ENCODE peak calls at places on chromosomes 3 and 15, in five cellular contexts. One of them, this sample, is unnamed. For H3K4me1, the result is how much of the 10 kb centered on the place peaks cover.

GRCh38 chr15:48778338-48778730 is 32.5 kb downstream of the CEP152 start:
- DNase-seq in Peyer's patch: no peak
- DNase-seq in suprapubic skin: no peak
- DNase-seq in SJSA1: no peak
- DNase-seq in endodermal cell: no peak
- DNase-seq in this sample: no peak

GRCh38 chr3:10445561-10445960 is 59.8 kb downstream of the ATP2B2 start:
- DNase-seq in Peyer's patch: no peak
- DNase-seq in suprapubic skin: no peak
- DNase-seq in SJSA1: no peak
- DNase-seq in endodermal cell: no peak
- DNase-seq in this sample: no peak

GRCh38 chr3:32945136-32945535 is 6.3 kb upstream of the CCR4 start:
- DNase-seq in Peyer's patch: no peak
- DNase-seq in suprapubic skin: no peak
- DNase-seq in SJSA1: peak
- DNase-seq in endodermal cell: no peak
- DNase-seq in this sample: no peak

GRCh38 chr15:28981351-28981720 is 95.6 kb downstream of the APBA2 start:
- DNase-seq in Peyer's patch: no peak
- DNase-seq in suprapubic skin: no peak
- DNase-seq in SJSA1: peak
- DNase-seq in endodermal cell: no peak
- DNase-seq in this sample: no peak

GRCh38 chr3:26630669-26631384 is 8.3 kb downstream of the LRRC3B start:
- DNase-seq in Peyer's patch: no peak
- DNase-seq in suprapubic skin: no peak
- DNase-seq in SJSA1: no peak
- DNase-seq in endodermal cell: no peak
- DNase-seq in this sample: no peak

GRCh38 chr3:116951610-116952009 is 242.0 kb downstream of the TUSC7 start:
- DNase-seq in Peyer's patch: no peak
- DNase-seq in suprapubic skin: no peak
- DNase-seq in SJSA1: no peak
- DNase-seq in endodermal cell: no peak
- DNase-seq in this sample: no peak

GRCh38 chr3:30342319-30343060 is 263.9 kb upstream of the TGFBR2 start:
- DNase-seq in Peyer's patch: no peak
- DNase-seq in suprapubic skin: no peak
- DNase-seq in SJSA1: peak
- DNase-seq in endodermal cell: no peak
- DNase-seq in this sample: peak

GRCh38 chr15:70875001-70875782 is 17.0 kb downstream of the THAP10 start:
- DNase-seq in Peyer's patch: no peak
- DNase-seq in suprapubic skin: no peak
- DNase-seq in SJSA1: peak
- DNase-seq in endodermal cell: no peak
- DNase-seq in this sample: no peak

GRCh38 chr3:69888040-69888945 is 111.2 kb upstream of the SAMMSON start:
- DNase-seq in Peyer's patch: no peak
- DNase-seq in suprapubic skin: no peak
- DNase-seq in SJSA1: no peak
- DNase-seq in endodermal cell: no peak
- DNase-seq in this sample: no peak

GRCh38 chr15:63191895-63192603 is 2.6 kb downstream of the RAB8B start:
- DNase-seq in Peyer's patch: peak
- DNase-seq in suprapubic skin: no peak
- DNase-seq in SJSA1: no peak
- DNase-seq in endodermal cell: no peak
- DNase-seq in this sample: no peak

GRCh38 chr15:39188930-39189329 is 391.9 kb upstream of the THBS1 start:
- DNase-seq in Peyer's patch: no peak
- DNase-seq in suprapubic skin: no peak
- DNase-seq in SJSA1: peak
- DNase-seq in endodermal cell: no peak
- DNase-seq in this sample: no peak

GRCh38 chr3:106593381-106593780 is 724.6 kb upstream of the CBLB start:
- DNase-seq in Peyer's patch: no peak
- DNase-seq in suprapubic skin: no peak
- DNase-seq in SJSA1: no peak
- DNase-seq in endodermal cell: no peak
- DNase-seq in this sample: no peak

GRCh38 chr3:154759966-154760365 is 320.2 kb upstream of the MME start:
- DNase-seq in Peyer's patch: no peak
- DNase-seq in suprapubic skin: no peak
- DNase-seq in SJSA1: no peak
- DNase-seq in endodermal cell: no peak
- DNase-seq in this sample: no peak

GRCh38 chr3:41190509-41191284 is 8.6 kb upstream of the CTNNB1 start:
- DNase-seq in Peyer's patch: no peak
- DNase-seq in suprapubic skin: no peak
- DNase-seq in SJSA1: no peak
- DNase-seq in endodermal cell: no peak
- DNase-seq in this sample: no peak

GRCh38 chr15:62506217-62506805 is 341.2 kb upstream of the C2CD4B start:
- DNase-seq in Peyer's patch: no peak
- DNase-seq in suprapubic skin: no peak
- DNase-seq in SJSA1: peak
- DNase-seq in endodermal cell: peak
- DNase-seq in this sample: no peak

GRCh38 chr15:71146597-71146996 is 31.3 kb downstream of the THSD4 start:
- DNase-seq in Peyer's patch: no peak
- DNase-seq in suprapubic skin: no peak
- DNase-seq in SJSA1: no peak
- DNase-seq in endodermal cell: no peak
- DNase-seq in this sample: no peak

GRCh38 chr3:139427283-139428060 is 38.0 kb upstream of the COPB2 start:
- DNase-seq in Peyer's patch: no peak
- DNase-seq in suprapubic skin: no peak
- DNase-seq in SJSA1: peak
- DNase-seq in endodermal cell: peak
- DNase-seq in this sample: no peak

GRCh38 chr3:95718168-95718567 is 1096.2 kb upstream of the EPHA6 start:
- DNase-seq in Peyer's patch: no peak
- DNase-seq in suprapubic skin: no peak
- DNase-seq in SJSA1: no peak
- DNase-seq in endodermal cell: no peak
- DNase-seq in this sample: no peak

GRCh38 chr3:53175613-53176537 is 14.9 kb downstream of the PRKCD start:
- DNase-seq in Peyer's patch: no peak
- DNase-seq in suprapubic skin: no peak
- DNase-seq in SJSA1: no peak
- DNase-seq in endodermal cell: no peak
- DNase-seq in this sample: no peak

GRCh38 chr15:37791693-37792092 is 142.7 kb upstream of the TMCO5A start:
- DNase-seq in Peyer's patch: no peak
- DNase-seq in suprapubic skin: no peak
- DNase-seq in SJSA1: no peak
- DNase-seq in endodermal cell: no peak
- DNase-seq in this sample: no peak

GRCh38 chr3:179651687-179652466 is 963 bp upstream of the USP13 start:
- DNase-seq in Peyer's patch: no peak
- DNase-seq in suprapubic skin: no peak
- DNase-seq in SJSA1: no peak
- DNase-seq in endodermal cell: no peak
- DNase-seq in this sample: no peak

GRCh38 chr15:54640874-54641273 is 555.9 kb downstream of the RSL24D1 start:
- DNase-seq in Peyer's patch: no peak
- DNase-seq in suprapubic skin: no peak
- DNase-seq in SJSA1: no peak
- DNase-seq in endodermal cell: no peak
- DNase-seq in this sample: no peak

GRCh38 chr3:172622916-172623700 is 87.8 kb downstream of the NCEH1 start:
- DNase-seq in Peyer's patch: no peak
- DNase-seq in suprapubic skin: no peak
- DNase-seq in SJSA1: peak
- DNase-seq in endodermal cell: peak
- DNase-seq in this sample: no peak

DNA sequence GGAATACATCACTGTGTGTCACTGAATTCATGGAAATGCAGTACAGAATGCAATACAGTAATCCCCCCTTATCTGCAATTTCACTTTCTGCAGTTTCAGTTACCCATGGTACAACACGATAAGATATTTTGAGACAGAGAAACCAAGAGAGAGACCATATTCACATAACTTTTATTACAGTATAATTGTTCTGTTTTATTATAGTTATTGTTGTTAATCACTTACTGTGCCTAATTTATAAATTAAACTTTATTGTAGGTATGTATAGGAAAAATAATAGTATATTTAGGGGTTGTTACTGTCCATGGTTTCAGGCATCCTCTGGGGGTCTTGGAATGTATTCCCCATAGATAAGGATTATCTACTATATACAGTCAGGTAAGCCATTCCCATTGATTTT is 61.8 kb downstream of the MBNL1 start:
- DNase-seq in Peyer's patch: no peak
- DNase-seq in suprapubic skin: no peak
- DNase-seq in SJSA1: no peak
- DNase-seq in endodermal cell: no peak
- DNase-seq in this sample: no peak
- H3K4me1 ChIP-seq in Peyer's patch: under half
- H3K4me1 ChIP-seq in suprapubic skin: under half
- H3K4me1 ChIP-seq in SJSA1: under half
- H3K4me1 ChIP-seq in endodermal cell: under half
- H3K4me1 ChIP-seq in this sample: half or more

DNA sequence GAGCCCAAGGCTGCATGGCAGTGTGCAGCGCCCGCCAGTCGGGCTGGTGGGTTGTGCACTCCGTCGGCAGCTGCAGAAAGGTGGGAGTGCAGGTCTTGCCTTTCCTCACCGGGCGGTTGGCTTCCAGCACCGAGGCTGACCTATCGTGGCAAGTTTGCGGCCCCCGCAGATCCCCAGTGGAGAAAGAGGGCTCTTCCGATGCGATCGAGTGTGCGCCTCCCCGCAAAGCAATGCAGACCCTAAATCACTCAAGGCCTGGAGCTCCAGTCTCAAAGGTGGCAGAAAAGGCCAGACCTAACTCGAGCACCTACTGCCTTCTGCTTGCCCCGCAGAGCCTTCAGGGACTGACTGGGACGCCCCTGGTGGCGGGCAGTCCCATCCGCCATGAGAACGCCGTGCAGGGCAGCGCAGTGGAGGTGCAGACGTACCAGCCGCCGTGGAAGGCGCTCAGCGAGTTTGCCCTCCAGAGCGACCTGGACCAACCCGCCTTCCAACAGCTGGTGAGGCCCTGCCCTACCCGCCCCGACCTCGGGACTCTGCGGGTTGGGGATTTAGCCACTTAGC is 4.3 kb downstream of the ISL2 start:
- DNase-seq in Peyer's patch: peak
- DNase-seq in suprapubic skin: no peak
- DNase-seq in SJSA1: peak
- DNase-seq in endodermal cell: peak
- DNase-seq in this sample: no peak
- H3K4me3 ChIP-seq in Peyer's patch: peak
- H3K4me3 ChIP-seq in suprapubic skin: peak
- H3K4me3 ChIP-seq in SJSA1: peak
- H3K4me3 ChIP-seq in endodermal cell: peak
- H3K4me3 ChIP-seq in this sample: peak

GRCh38 chr3:126667631-126668449 is 12.9 kb upstream of the TXNRD3 start:
- DNase-seq in Peyer's patch: no peak
- DNase-seq in suprapubic skin: peak
- DNase-seq in SJSA1: no peak
- DNase-seq in endodermal cell: no peak
- DNase-seq in this sample: no peak

GRCh38 chr3:126671521-126671920 is 16.6 kb upstream of the TXNRD3 start:
- DNase-seq in Peyer's patch: no peak
- DNase-seq in suprapubic skin: no peak
- DNase-seq in SJSA1: no peak
- DNase-seq in endodermal cell: peak
- DNase-seq in this sample: no peak

GRCh38 chr3:126666002-126666401 is 11.1 kb upstream of the TXNRD3 start:
- DNase-seq in Peyer's patch: no peak
- DNase-seq in suprapubic skin: no peak
- DNase-seq in SJSA1: no peak
- DNase-seq in endodermal cell: no peak
- DNase-seq in this sample: no peak

GRCh38 chr3:126666600-126667528 is 11.9 kb upstream of the TXNRD3 start:
- DNase-seq in Peyer's patch: no peak
- DNase-seq in suprapubic skin: peak
- DNase-seq in SJSA1: no peak
- DNase-seq in endodermal cell: no peak
- DNase-seq in this sample: no peak

DNA sequence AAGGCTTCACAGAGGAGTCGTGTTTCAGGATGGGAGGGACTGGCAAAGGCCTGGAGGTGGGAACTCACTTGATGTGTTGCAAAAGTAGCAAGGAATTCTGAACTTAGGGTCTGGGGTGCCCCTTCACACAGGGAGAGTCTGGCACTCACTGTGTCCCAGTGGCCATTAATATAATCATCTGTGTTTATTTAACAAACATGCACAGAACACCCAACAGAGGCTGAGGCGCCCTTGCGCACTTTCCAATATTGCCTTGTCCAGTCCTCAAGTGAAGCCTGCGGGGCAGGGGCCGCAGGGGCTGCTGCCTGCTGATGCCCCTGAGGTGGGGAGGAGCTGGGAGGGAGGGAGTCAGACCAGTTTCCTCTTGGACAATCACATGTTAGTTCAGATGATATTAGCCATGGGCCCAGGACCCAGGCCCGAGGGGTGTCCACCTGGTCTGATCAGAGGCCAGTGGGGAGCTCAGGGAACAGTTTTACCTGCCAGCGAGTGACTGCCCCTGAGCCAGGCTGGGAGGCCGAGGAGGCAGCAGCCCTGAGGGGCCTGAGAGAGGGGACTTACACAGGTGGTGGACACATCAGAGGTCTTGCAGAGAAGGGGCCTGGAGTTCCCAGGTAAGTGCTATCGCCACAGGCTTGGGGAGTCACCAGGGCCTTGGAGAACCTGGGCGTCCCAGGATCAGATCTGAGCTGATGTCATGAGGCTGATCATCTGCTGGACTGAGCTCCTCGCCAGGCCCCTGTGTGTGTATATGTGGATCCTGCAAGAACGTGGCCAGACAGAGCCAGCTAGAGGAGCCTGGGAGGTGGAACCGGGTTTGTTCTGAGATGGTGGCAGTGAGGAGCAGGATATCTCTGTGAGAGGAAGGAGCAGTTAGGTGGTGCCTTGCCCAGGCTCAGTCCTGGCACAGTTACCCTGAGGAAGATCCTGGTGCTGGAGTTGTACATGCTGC is 13.8 kb upstream of the TXNRD3 start:
- DNase-seq in Peyer's patch: no peak
- DNase-seq in suprapubic skin: peak
- DNase-seq in SJSA1: no peak
- DNase-seq in endodermal cell: peak
- DNase-seq in this sample: no peak
- H3K27ac ChIP-seq in Peyer's patch: no peak
- H3K27ac ChIP-seq in suprapubic skin: no peak
- H3K27ac ChIP-seq in SJSA1: no peak
- H3K27ac ChIP-seq in endodermal cell: no peak
- H3K27ac ChIP-seq in this sample: no peak

DNA sequence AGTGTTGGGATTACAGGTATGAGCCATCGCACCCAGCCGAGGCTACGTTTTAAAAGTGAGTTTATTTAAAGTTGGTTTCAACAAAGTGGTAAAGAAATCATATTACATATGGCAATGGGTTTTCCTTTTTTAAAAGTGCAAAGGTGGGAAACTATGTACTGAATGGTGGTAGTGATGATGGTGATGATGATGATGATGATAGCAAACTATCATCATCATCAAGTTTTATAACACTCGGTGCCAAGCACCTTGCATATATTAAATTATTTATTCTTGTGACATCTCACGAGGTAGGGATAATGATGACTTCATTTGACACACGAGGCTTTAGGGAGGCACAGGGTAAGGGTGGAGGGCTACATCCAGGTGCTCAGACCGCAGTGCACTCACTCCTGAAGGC is 64.3 kb downstream of the BDH1 start:
- DNase-seq in Peyer's patch: no peak
- DNase-seq in suprapubic skin: no peak
- DNase-seq in SJSA1: no peak
- DNase-seq in endodermal cell: no peak
- DNase-seq in this sample: no peak
- H3K4me1 ChIP-seq in Peyer's patch: under half
- H3K4me1 ChIP-seq in suprapubic skin: under half
- H3K4me1 ChIP-seq in SJSA1: half or more
- H3K4me1 ChIP-seq in endodermal cell: under half
- H3K4me1 ChIP-seq in this sample: under half

This sample was measured in thoracic aorta.